ENCODE peak calls at places on chromosomes 6 and 20, in eight cellular contexts. O, V, Y, P, R, I, D and X are unnamed samples. For H3K36me3 and H3K4me1, the result is how much of the 10 kb centered on the place peaks cover.

GRCh38 chr20:409697-410559 is 1.8 kb downstream of the RBCK1 start:
- DNase-seq in O (no peak), V (no peak), Y (no peak), P (no peak), R (no peak), I (no peak), D (no peak), X (no peak)

GRCh38 chr6:31053873-31054272 is 43.6 kb downstream of the MUC22 start:
- DNase-seq in O (peak), V (no peak), Y (peak), P (no peak), R (no peak), I (no peak), D (no peak), X (no peak)

GRCh38 chr6:39088331-39088730 is 26.7 kb downstream of the SAYSD1 start:
- DNase-seq in O (no peak), V (no peak), Y (peak), P (no peak), R (peak), I (no peak), D (peak), X (no peak)

GRCh38 chr6:29517728-29518440 is 30.1 kb upstream of the MAS1L start:
- DNase-seq in O (no peak), V (no peak), Y (no peak), P (no peak), R (no peak), I (no peak), D (no peak), X (no peak)

GRCh38 chr20:47800619-47801018 is 15.3 kb upstream of the SULF2 start:
- DNase-seq in O (no peak), V (no peak), Y (no peak), P (no peak), R (no peak), I (no peak), D (no peak), X (no peak)

GRCh38 chr6:87846446-87846845 is 144.4 kb upstream of the AKIRIN2 start:
- DNase-seq in O (no peak), V (no peak), Y (no peak), P (no peak), R (no peak), I (no peak), D (no peak), X (no peak)

GRCh38 chr20:45316150-45317080 is 8.3 kb upstream of the MATN4 start:
- DNase-seq in O (no peak), V (no peak), Y (no peak), P (no peak), R (no peak), I (no peak), D (peak), X (no peak)

GRCh38 chr6:41460742-41461336 is 85.3 kb upstream of the FOXP4 start:
- DNase-seq in O (peak), V (no peak), Y (no peak), P (no peak), R (no peak), I (no peak), D (no peak), X (no peak)

GRCh38 chr20:54219751-54220426 is 12.0 kb downstream of the PFDN4 start:
- DNase-seq in O (peak), V (no peak), Y (no peak), P (no peak), R (no peak), I (no peak), D (no peak), X (no peak)

GRCh38 chr20:49330701-49331614 is 53.1 kb upstream of the ZNFX1 start:
- DNase-seq in O (no peak), V (no peak), Y (no peak), P (no peak), R (no peak), I (no peak), D (no peak), X (no peak)

GRCh38 chr20:1124416-1124815 is 6.0 kb downstream of the PSMF1 start:
- DNase-seq in O (no peak), V (no peak), Y (no peak), P (no peak), R (no peak), I (no peak), D (no peak), X (no peak)

GRCh38 chr6:35288834-35289233 is 8.8 kb upstream of the DEF6 start:
- DNase-seq in O (no peak), V (no peak), Y (no peak), P (no peak), R (no peak), I (no peak), D (no peak), X (no peak)

GRCh38 chr6:107670792-107671199 is 153.3 kb downstream of the SCML4 start:
- DNase-seq in O (peak), V (no peak), Y (peak), P (peak), R (peak), I (peak), D (peak), X (no peak)

GRCh38 chr6:37783831-37784584 is 35.5 kb upstream of the ZFAND3 start:
- DNase-seq in O (peak), V (no peak), Y (no peak), P (peak), R (no peak), I (peak), D (no peak), X (no peak)

GRCh38 chr6:130671119-130672104 is 155.8 kb upstream of the SMLR1 start:
- DNase-seq in O (no peak), V (no peak), Y (peak), P (peak), R (peak), I (no peak), D (no peak), X (no peak)

GRCh38 chr6:169691260-169691659 is 10.6 kb downstream of the WDR27 start:
- DNase-seq in O (no peak), V (no peak), Y (no peak), P (no peak), R (no peak), I (no peak), D (no peak), X (no peak)

GRCh38 chr20:63064745-63065711 is 58.3 kb upstream of the BHLHE23 start:
- DNase-seq in O (no peak), V (no peak), Y (no peak), P (no peak), R (no peak), I (peak), D (no peak), X (peak)

GRCh38 chr6:124269733-124270132 is 466.1 kb downstream of the NKAIN2 start:
- DNase-seq in O (no peak), V (no peak), Y (no peak), P (no peak), R (no peak), I (no peak), D (no peak), X (no peak)

GRCh38 chr20:35497780-35498189 is 31.7 kb downstream of the C20orf173 start:
- DNase-seq in O (no peak), V (no peak), Y (peak), P (peak), R (peak), I (no peak), D (no peak), X (no peak)

DNA sequence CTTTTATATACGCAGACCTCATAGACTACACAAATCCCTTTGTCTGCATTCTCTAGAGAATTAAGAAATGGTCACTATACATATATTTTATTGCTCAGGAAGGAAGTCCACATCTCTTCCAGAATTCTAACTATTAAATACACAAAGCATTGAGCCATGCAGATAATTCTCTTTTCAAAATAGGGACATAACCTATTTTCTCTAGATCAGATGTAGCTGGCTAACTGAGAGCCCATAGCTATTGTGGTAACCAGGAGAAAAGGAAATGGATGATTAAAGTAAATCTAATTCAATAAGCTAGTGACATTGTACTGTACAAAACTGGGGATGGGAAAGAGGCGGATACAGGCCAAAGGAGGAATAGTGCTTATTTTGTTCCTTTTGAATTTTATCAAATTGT is 137.2 kb downstream of the BACH2 start:
- DNase-seq in O (peak), V (no peak), Y (no peak), P (no peak), R (no peak), I (no peak), D (no peak), X (no peak)
- H3K27ac ChIP-seq in O (peak), V (no peak), Y (no peak), P (peak), R (no peak), I (no peak), D (no peak), X (no peak)

GRCh38 chr20:41413169-41413568 is 46.6 kb upstream of the EMILIN3 start:
- DNase-seq in O (no peak), V (no peak), Y (no peak), P (no peak), R (no peak), I (no peak), D (no peak), X (no peak)
- H3K36me3 ChIP-seq in O (half or more), V (under half), Y (half or more), P (under half), R (under half), I (half or more), D (under half), X (half or more)

DNA sequence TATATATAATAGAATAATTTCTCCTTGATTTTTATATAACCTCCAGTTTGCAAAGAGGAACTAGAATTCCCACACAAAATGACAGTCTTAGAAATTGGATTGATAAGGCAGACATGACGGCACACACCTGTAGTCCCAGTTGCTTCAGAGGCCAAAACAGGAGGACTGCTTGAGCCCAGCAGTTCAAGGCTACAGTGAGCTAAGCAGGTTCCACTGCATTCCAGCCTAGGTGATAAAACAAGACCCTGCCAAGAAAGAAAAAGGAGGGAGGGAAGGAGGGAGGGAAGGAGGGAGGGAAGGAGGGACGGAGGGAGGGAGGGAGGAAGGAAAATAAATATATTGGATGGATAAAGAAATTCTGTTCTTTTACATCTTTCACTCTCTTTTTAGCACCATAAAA is 77.6 kb upstream of the SASH1 start:
- DNase-seq in O (no peak), V (no peak), Y (no peak), P (no peak), R (no peak), I (no peak), D (peak), X (no peak)
- H3K4me1 ChIP-seq in O (under half), V (under half), Y (under half), P (under half), R (under half), I (under half), D (under half), X (under half)

DNA sequence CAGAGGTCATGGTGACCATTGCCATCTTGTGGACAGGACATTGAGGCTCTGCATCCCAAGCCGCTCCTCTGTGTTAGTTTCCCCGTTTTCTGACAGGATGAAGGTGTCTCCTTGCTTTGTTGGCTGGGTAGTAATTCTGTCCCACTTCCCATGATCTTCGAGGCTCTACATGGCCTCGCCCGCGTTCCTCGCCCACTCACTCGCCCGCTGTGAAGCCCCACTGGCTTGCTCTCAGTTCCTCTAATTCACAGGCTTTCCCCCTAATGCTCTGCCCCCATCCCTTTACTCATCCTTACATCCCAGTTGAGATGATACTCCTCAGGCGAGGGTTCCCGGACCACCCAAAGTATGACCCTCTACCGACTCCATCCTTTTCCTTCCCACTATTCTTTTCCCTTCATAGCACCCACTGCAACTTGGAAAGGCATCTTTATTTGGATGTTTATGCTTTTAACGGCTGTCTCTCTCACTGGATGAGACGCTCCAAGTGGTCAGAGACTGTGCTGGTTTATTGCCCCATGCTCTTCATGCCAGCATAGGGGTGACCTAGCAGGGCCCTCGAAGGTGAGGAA is 511 bp upstream of the SLC35B2 start:
- DNase-seq in O (no peak), V (no peak), Y (no peak), P (no peak), R (no peak), I (no peak), D (no peak), X (no peak)
- H3K27ac ChIP-seq in O (peak), V (peak), Y (peak), P (peak), R (peak), I (peak), D (peak), X (peak)

DNA sequence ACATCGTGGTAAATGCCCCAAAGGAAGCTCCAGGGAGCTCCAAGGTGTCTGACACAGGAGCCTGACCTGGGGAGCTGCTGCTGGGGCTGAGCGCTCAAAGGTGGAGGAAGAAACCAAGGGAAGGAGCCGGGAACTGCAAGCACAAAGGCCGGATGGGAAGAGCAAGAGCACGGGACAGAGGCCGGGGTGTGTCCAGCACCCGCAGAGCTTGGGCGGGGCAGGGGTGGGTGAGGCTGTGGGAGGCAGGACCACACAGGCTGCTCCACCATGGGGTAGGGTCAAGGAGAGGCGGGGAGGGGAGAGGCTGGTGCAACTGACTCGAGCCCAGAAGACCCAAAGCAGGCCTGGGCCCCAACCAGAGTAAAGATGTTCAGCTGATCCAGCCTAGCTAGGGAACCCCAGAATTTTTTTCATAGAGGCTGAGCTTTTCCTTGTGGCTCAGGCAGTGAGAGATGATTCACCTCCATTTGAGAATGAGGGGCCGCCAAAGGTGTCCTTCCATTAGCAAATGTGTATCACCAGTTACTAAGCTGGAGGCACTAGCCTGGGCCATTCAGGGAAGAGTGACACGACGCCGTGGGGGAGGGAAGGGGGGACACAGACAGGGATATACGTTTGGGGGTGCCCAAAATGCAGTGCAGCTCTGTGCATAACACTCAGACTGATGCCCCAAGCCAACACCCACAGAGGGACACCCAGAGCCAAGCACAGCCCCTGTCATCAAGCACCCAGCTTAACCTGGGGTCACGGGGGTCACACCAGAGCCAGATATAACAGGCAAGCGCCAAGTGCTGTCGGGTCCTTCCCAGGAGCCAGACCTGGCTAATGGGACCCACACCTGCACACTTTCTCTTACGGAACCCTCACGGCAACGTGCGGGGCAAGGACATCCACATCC is 21.3 kb upstream of the TLDC2 start:
- DNase-seq in O (no peak), V (no peak), Y (peak), P (no peak), R (peak), I (no peak), D (no peak), X (peak)
- H3K36me3 ChIP-seq in O (under half), V (under half), Y (under half), P (under half), R (under half), I (under half), D (under half), X (half or more)

DNA sequence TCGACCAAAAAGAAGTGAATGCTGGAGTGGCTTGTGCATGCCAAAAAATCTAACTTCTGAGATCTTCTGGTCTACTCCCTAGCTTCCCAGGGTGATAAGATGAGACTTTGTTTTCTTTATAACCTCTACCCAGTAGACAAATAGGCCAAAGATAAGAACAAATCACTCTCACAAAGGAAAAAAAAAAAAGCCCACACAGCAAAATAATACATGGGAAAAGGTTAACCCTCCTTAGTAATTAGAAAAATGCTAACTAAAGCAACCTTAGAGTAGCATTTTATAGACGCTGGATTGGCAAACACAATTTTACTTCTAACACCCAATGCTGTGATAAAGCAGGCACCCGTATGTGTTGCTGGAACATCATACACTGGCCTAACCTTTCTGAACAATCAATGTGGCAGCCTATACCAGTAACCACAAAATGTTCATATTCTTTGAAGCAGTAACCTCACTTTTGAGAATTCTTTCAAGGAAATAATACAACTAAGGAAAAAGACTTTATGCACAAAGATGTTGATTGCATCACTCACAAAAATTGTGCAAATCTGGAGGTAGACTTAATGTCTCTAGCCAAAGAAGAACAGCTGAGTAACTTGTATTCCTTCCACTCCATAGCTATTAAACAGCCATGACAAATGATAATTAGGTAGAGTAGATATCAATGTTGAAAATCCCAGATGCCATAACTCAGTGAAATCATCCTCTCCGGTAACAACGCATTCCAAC is 116.3 kb upstream of the QKI start:
- DNase-seq in O (no peak), V (no peak), Y (no peak), P (no peak), R (no peak), I (no peak), D (no peak), X (no peak)
- H3K4me1 ChIP-seq in O (under half), V (under half), Y (under half), P (under half), R (under half), I (under half), D (under half), X (under half)

DNA sequence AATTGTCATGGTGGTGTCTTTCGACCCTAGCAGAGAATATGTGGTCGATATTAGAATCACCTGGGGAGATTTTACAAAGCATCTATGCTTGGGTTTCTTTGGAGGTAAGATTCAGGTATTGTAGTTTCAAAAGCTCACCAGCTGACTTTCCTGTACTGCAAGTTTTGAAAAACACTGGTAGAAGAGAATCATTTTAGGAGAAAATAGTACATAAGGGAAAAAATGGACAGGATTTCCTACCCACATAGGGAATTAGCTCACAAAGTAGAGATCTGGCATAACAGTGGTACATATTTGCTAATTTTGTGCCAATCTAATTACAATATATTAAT is 27.4 kb upstream of the ABT1 start:
- DNase-seq in O (no peak), V (no peak), Y (no peak), P (no peak), R (no peak), I (no peak), D (no peak), X (no peak)
- H3K27ac ChIP-seq in O (peak), V (peak), Y (no peak), P (no peak), R (no peak), I (peak), D (no peak), X (no peak)

GRCh38 chr6:161048636-161049035 is 57.1 kb downstream of the MAP3K4 start:
- DNase-seq in O (peak), V (no peak), Y (no peak), P (no peak), R (no peak), I (no peak), D (no peak), X (no peak)
- H3K36me3 ChIP-seq in O (under half), V (under half), Y (under half), P (under half), R (under half), I (under half), D (under half), X (under half)